ENCODE peak calls at places on chromosomes 12 and 14, in ten cellular contexts. U, Y, H, W, P, F, N, Z, L and G are unnamed samples.

GRCh38 chr14:41606249-41607118 is at the start of gene LRFN5:
- DNase-seq in Y (no peak), L (no peak), W (peak), H (no peak), U (peak), Z (peak), N (peak), F (no peak), P (peak), G (no peak)

GRCh38 chr12:58529897-58530296 is 390.4 kb downstream of the LRIG3 start:
- DNase-seq in Z (peak), N (no peak), P (peak), F (no peak), H (no peak), Y (no peak), W (peak), U (no peak), L (no peak), G (no peak)

GRCh38 chr12:6635375-6635855 is 344 bp downstream of the LPAR5 start:
- DNase-seq in H (no peak), W (no peak), Y (peak), U (no peak), P (no peak), N (no peak), Z (no peak), F (no peak), L (no peak), G (no peak)

GRCh38 chr14:91223028-91223783 is 21.3 kb downstream of the GPR68 start:
- DNase-seq in Y (no peak), H (no peak), N (no peak), U (no peak), Z (peak), L (peak), F (no peak), W (peak), P (no peak), G (no peak)

GRCh38 chr12:42277426-42278115 is 39.5 kb upstream of the YAF2 start:
- DNase-seq in L (no peak), H (no peak), Z (no peak), P (no peak), N (no peak), U (no peak), W (no peak), Y (no peak), F (no peak), G (no peak)

GRCh38 chr12:56146492-56147460 is 5.6 kb upstream of the MYL6B start:
- DNase-seq in P (no peak), W (no peak), Z (peak), H (no peak), Y (no peak), U (no peak), F (no peak), L (no peak), N (no peak), G (no peak)

GRCh38 chr14:93078830-93079229 is 36.9 kb downstream of the ITPK1 start:
- DNase-seq in U (no peak), Y (no peak), N (no peak), Z (peak), W (peak), L (no peak), F (no peak), H (no peak), P (peak), G (no peak)

GRCh38 chr12:119312904-119313303 is 21.6 kb upstream of the CCDC60 start:
- DNase-seq in W (no peak), Z (no peak), H (no peak), U (no peak), F (no peak), P (no peak), Y (no peak), L (no peak), N (no peak), G (no peak)

GRCh38 chr12:52148541-52149181 is 43.2 kb downstream of the KRT80 start:
- DNase-seq in Y (peak), U (peak), F (no peak), W (peak), H (peak), N (no peak), L (peak), Z (no peak), P (no peak), G (no peak)

GRCh38 chr12:116385486-116386217 is 108.2 kb upstream of the MED13L start:
- DNase-seq in Z (no peak), F (no peak), Y (no peak), P (no peak), U (no peak), N (peak), L (no peak), H (no peak), W (no peak), G (no peak)

GRCh38 chr14:39469094-39469710 is 37.0 kb upstream of the FBXO33 start:
- DNase-seq in P (no peak), Z (peak), U (no peak), L (no peak), F (peak), N (peak), Y (no peak), H (no peak), W (peak), G (no peak)

GRCh38 chr14:94621358-94622134 is 9.4 kb downstream of the SERPINA3 start:
- DNase-seq in N (no peak), H (no peak), U (no peak), Y (no peak), F (no peak), W (no peak), Z (no peak), P (no peak), L (no peak), G (no peak)

GRCh38 chr14:97878727-97879126 is 1081.5 kb downstream of the VRK1 start:
- DNase-seq in F (no peak), Y (no peak), N (no peak), W (no peak), P (peak), H (peak), Z (peak), L (no peak), U (peak), G (no peak)

GRCh38 chr12:88036368-88036965 is 7.3 kb upstream of the C12orf50 start:
- DNase-seq in Y (no peak), Z (peak), P (peak), H (peak), U (no peak), W (peak), F (no peak), N (no peak), L (no peak), G (no peak)

GRCh38 chr14:30974628-30975027 is 50.8 kb upstream of the AP4S1 start:
- DNase-seq in N (no peak), H (no peak), U (no peak), Y (no peak), W (peak), P (peak), Z (peak), F (peak), L (no peak), G (peak)

GRCh38 chr14:95515523-95516517 is 630 bp downstream of the SYNE3 start:
- DNase-seq in P (no peak), F (no peak), U (peak), Z (no peak), Y (peak), N (peak), H (peak), W (peak), L (no peak), G (no peak)

GRCh38 chr12:28817524-28817923 is 331.6 kb upstream of the FAR2 start:
- DNase-seq in F (no peak), N (no peak), Y (no peak), H (no peak), W (no peak), P (no peak), Z (no peak), U (no peak), L (no peak), G (no peak)

GRCh38 chr14:104584557-104584956 is 5.0 kb downstream of the C14orf180 start:
- DNase-seq in U (no peak), P (no peak), Z (no peak), N (no peak), H (no peak), Y (no peak), F (no peak), L (no peak), W (no peak), G (no peak)

GRCh38 chr12:49671051-49671765 is 36.0 kb downstream of the FMNL3 start:
- DNase-seq in Y (peak), F (no peak), Z (no peak), N (no peak), W (no peak), P (no peak), L (no peak), H (no peak), U (peak), G (no peak)

GRCh38 chr14:80152763-80153162 is 58.5 kb downstream of the DIO2 start:
- DNase-seq in N (no peak), Y (no peak), W (no peak), Z (no peak), U (no peak), F (no peak), L (no peak), H (no peak), P (no peak), G (no peak)

GRCh38 chr12:27756670-27757069 is 23.4 kb upstream of the KLHL42 start:
- DNase-seq in W (no peak), H (no peak), L (no peak), N (no peak), Z (no peak), F (no peak), P (no peak), U (no peak), Y (no peak), G (no peak)

GRCh38 chr14:25411933-25412757 is 362.2 kb upstream of the STXBP6 start:
- DNase-seq in H (no peak), U (no peak), L (no peak), W (peak), N (peak), Y (no peak), Z (peak), F (no peak), P (peak), G (no peak)

GRCh38 chr12:131428086-131428685 is 282.7 kb upstream of the SFSWAP start:
- DNase-seq in P (no peak), F (no peak), N (no peak), Y (peak), U (no peak), Z (no peak), W (no peak), H (no peak), L (no peak), G (no peak)

GRCh38 chr14:75156901-75157300 is 19.5 kb downstream of the TMED10 start:
- DNase-seq in P (peak), Y (no peak), W (no peak), F (no peak), L (no peak), U (no peak), H (no peak), N (no peak), Z (no peak), G (no peak)

GRCh38 chr12:117595751-117596150 is 234.3 kb upstream of the NOS1 start:
- DNase-seq in H (no peak), Y (no peak), Z (no peak), W (no peak), U (no peak), N (no peak), L (no peak), P (no peak), F (no peak), G (no peak)
- TF ChIP-seq CTCF in H (no peak), Y (no peak), Z (no peak), W (no peak), U (no peak), N (no peak), L (no peak), P (no peak), F (no peak), G (no peak)

GRCh38 chr12:1795221-1795784 is 25.1 kb upstream of the LRTM2 start:
- DNase-seq in F (no peak), H (no peak), W (no peak), N (no peak), Y (peak), U (no peak), L (no peak), Z (no peak), P (no peak), G (peak)
- H3K4me3 ChIP-seq in F (no peak), H (no peak), W (no peak), N (no peak), Y (peak), U (no peak), L (no peak), Z (no peak), P (no peak), G (no peak)

GRCh38 chr12:106204312-106204711 is 43.5 kb downstream of the CKAP4 start:
- DNase-seq in H (no peak), U (peak), F (no peak), Z (no peak), W (no peak), L (no peak), Y (no peak), P (no peak), N (no peak), G (no peak)

GRCh38 chr12:106205208-106206069 is 42.4 kb downstream of the CKAP4 start:
- DNase-seq in N (peak), F (no peak), U (peak), Z (no peak), W (no peak), P (no peak), Y (no peak), H (no peak), L (peak), G (peak)
- TF ChIP-seq CTCF in N (peak), F (peak), U (peak), Z (no peak), W (no peak), P (no peak), Y (no peak), H (no peak), L (peak), G (peak)

GRCh38 chr12:102920271-102920670 is 3.2 kb upstream of the PAH start:
- DNase-seq in L (no peak), U (no peak), W (no peak), P (no peak), H (no peak), Y (no peak), Z (no peak), F (no peak), N (no peak), G (peak)

GRCh38 chr12:102918840-102919239 is 1.8 kb upstream of the PAH start:
- DNase-seq in F (no peak), Z (no peak), N (no peak), P (no peak), H (no peak), L (no peak), W (no peak), Y (no peak), U (no peak), G (no peak)

GRCh38 chr12:102913453-102914226 is 3.4 kb downstream of the PAH start:
- DNase-seq in U (no peak), N (no peak), F (no peak), Z (no peak), Y (no peak), L (no peak), H (no peak), P (no peak), W (no peak), G (no peak)

GRCh38 chr12:102916252-102917025 is 605 bp downstream of the PAH start:
- DNase-seq in W (no peak), Y (no peak), L (no peak), Z (no peak), N (no peak), F (no peak), H (no peak), U (no peak), P (no peak), G (no peak)

DNA sequence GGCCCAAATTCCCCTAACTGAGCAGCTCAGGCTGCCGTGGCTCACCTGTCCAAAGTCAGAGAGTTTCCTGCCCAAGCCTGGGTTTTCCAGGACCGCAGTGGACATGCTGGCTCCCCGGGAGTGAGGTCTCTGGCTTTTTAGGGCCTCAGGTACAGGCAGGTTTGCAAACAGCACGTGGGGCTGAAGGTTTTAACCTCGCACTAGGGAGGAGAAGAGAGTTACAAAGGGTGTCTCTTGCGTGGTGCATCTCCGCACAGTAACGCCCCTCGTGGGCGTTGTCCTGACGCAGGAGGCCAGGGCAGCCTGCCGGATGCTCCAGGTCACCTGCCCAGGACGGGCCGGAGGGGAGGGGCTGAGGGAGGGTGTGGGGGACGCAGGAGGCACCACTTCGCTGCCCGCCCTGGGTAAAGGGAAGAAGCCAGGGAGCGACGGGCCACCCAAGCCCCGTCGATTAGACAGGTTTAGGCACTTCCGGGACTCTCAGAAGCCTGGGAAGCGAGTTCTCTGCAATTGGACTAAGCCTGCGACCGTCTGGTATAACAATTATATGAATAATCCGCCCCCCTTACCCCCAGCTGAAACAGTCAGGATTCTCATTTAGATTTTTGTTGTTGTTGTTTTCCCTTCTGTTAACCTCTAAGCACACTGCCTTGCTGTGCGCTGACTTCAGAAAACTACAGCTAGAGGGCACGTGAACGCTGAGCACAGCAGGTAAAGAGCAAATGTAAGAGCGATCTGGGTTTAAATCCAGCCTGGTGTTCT is at the start of gene PAH:
- DNase-seq in U (peak), W (no peak), F (no peak), P (no peak), H (peak), Z (no peak), N (peak), Y (peak), L (no peak), G (no peak)
- H3K4me3 ChIP-seq in U (no peak), W (no peak), F (peak), P (no peak), H (no peak), Z (no peak), N (peak), Y (peak), L (peak), G (no peak)

GRCh38 chr12:3905664-3906063 is 32.5 kb upstream of the PARP11 start:
- DNase-seq in F (no peak), U (no peak), W (no peak), L (no peak), P (no peak), Z (no peak), H (no peak), N (no peak), Y (no peak), G (no peak)
- TF ChIP-seq CTCF in F (no peak), U (no peak), W (no peak), L (no peak), P (no peak), Z (no peak), H (no peak), N (no peak), Y (no peak), G (no peak)

GRCh38 chr12:54040148-54040494 is 7.3 kb downstream of the HOXC5 start:
- DNase-seq in F (no peak), N (no peak), Z (peak), P (no peak), Y (peak), H (no peak), L (no peak), U (no peak), W (no peak), G (no peak)
- H3K4me3 ChIP-seq in F (no peak), N (no peak), Z (peak), P (no peak), Y (no peak), H (no peak), L (no peak), U (no peak), W (no peak), G (no peak)